ENCODE peak calls at places on chromosomes 12 and 14, in four cellular contexts. One of them, this sample, is unnamed.

GRCh38 chr12:42568952-42569916 is 20.3 kb downstream of the PRICKLE1 start:
- DNase-seq in LoVo: peak
- DNase-seq in activated CD4-positive, alpha-beta memory T cell treated with anti-CD3 and anti-CD28 coated beads for 36 hours: no peak
- DNase-seq in mucosa of gallbladder: peak
- DNase-seq in this sample: peak

GRCh38 chr14:77511486-77512162 is 13.0 kb upstream of the ISM2 start:
- DNase-seq in LoVo: no peak
- DNase-seq in activated CD4-positive, alpha-beta memory T cell treated with anti-CD3 and anti-CD28 coated beads for 36 hours: no peak
- DNase-seq in mucosa of gallbladder: no peak
- DNase-seq in this sample: no peak

GRCh38 chr12:33314223-33314622 is 125.4 kb downstream of the SYT10 start:
- DNase-seq in LoVo: no peak
- DNase-seq in activated CD4-positive, alpha-beta memory T cell treated with anti-CD3 and anti-CD28 coated beads for 36 hours: no peak
- DNase-seq in mucosa of gallbladder: no peak
- DNase-seq in this sample: no peak

GRCh38 chr14:52015411-52016030 is 26.2 kb downstream of the RTRAF start:
- DNase-seq in LoVo: peak
- DNase-seq in activated CD4-positive, alpha-beta memory T cell treated with anti-CD3 and anti-CD28 coated beads for 36 hours: peak
- DNase-seq in mucosa of gallbladder: peak
- DNase-seq in this sample: no peak

GRCh38 chr12:47303207-47303606 is 223.4 kb upstream of the AMIGO2 start:
- DNase-seq in LoVo: no peak
- DNase-seq in activated CD4-positive, alpha-beta memory T cell treated with anti-CD3 and anti-CD28 coated beads for 36 hours: no peak
- DNase-seq in mucosa of gallbladder: no peak
- DNase-seq in this sample: no peak

GRCh38 chr12:39763071-39763893 is 143.7 kb upstream of the ABCD2 start:
- DNase-seq in LoVo: no peak
- DNase-seq in activated CD4-positive, alpha-beta memory T cell treated with anti-CD3 and anti-CD28 coated beads for 36 hours: no peak
- DNase-seq in mucosa of gallbladder: no peak
- DNase-seq in this sample: no peak

GRCh38 chr12:6223545-6223944 is 23.3 kb downstream of the CD9 start:
- DNase-seq in LoVo: no peak
- DNase-seq in activated CD4-positive, alpha-beta memory T cell treated with anti-CD3 and anti-CD28 coated beads for 36 hours: no peak
- DNase-seq in mucosa of gallbladder: no peak
- DNase-seq in this sample: no peak

GRCh38 chr14:100619382-100620305 is 32.4 kb upstream of the BEGAIN start:
- DNase-seq in LoVo: no peak
- DNase-seq in activated CD4-positive, alpha-beta memory T cell treated with anti-CD3 and anti-CD28 coated beads for 36 hours: no peak
- DNase-seq in mucosa of gallbladder: no peak
- DNase-seq in this sample: no peak

GRCh38 chr12:4829161-4829792 is 80.4 kb upstream of the KCNA1 start:
- DNase-seq in LoVo: no peak
- DNase-seq in activated CD4-positive, alpha-beta memory T cell treated with anti-CD3 and anti-CD28 coated beads for 36 hours: peak
- DNase-seq in mucosa of gallbladder: no peak
- DNase-seq in this sample: no peak

GRCh38 chr12:68808388-68809189 is 612 bp downstream of the MDM2 start:
- DNase-seq in LoVo: peak
- DNase-seq in activated CD4-positive, alpha-beta memory T cell treated with anti-CD3 and anti-CD28 coated beads for 36 hours: peak
- DNase-seq in mucosa of gallbladder: peak
- DNase-seq in this sample: peak

GRCh38 chr12:16763901-16764300 is 157.9 kb upstream of the LMO3 start:
- DNase-seq in LoVo: no peak
- DNase-seq in activated CD4-positive, alpha-beta memory T cell treated with anti-CD3 and anti-CD28 coated beads for 36 hours: no peak
- DNase-seq in mucosa of gallbladder: no peak
- DNase-seq in this sample: no peak

GRCh38 chr12:107912421-107913004 is 138.0 kb downstream of the ASCL4 start:
- DNase-seq in LoVo: no peak
- DNase-seq in activated CD4-positive, alpha-beta memory T cell treated with anti-CD3 and anti-CD28 coated beads for 36 hours: peak
- DNase-seq in mucosa of gallbladder: no peak
- DNase-seq in this sample: no peak

GRCh38 chr12:45660330-45660729 is 69.2 kb upstream of the ARID2 start:
- DNase-seq in LoVo: peak
- DNase-seq in activated CD4-positive, alpha-beta memory T cell treated with anti-CD3 and anti-CD28 coated beads for 36 hours: no peak
- DNase-seq in mucosa of gallbladder: no peak
- DNase-seq in this sample: peak

GRCh38 chr14:105748204-105748578 is 221.8 kb downstream of the TMEM121 start:
- DNase-seq in LoVo: peak
- DNase-seq in activated CD4-positive, alpha-beta memory T cell treated with anti-CD3 and anti-CD28 coated beads for 36 hours: no peak
- DNase-seq in mucosa of gallbladder: no peak
- DNase-seq in this sample: no peak

GRCh38 chr14:89206426-89206825 is 210.6 kb downstream of the FOXN3 start:
- DNase-seq in LoVo: no peak
- DNase-seq in activated CD4-positive, alpha-beta memory T cell treated with anti-CD3 and anti-CD28 coated beads for 36 hours: no peak
- DNase-seq in mucosa of gallbladder: no peak
- DNase-seq in this sample: no peak